ENCODE peak calls at places on chromosomes 1 and 21, in six cellular contexts. K is neuronal stem cell, S is H9, M is H1, A is IMR-90, E is trophoblast cell. B is an unnamed sample.

GRCh38 chr1:202571719-202572339 is 138.4 kb downstream of the SYT2 start:
- DNase-seq in K (no peak), S (no peak), M (no peak), A (peak), E (peak), B (peak)

GRCh38 chr1:169106095-169106920 is at the start of gene ATP1B1:
- DNase-seq in K (peak), S (peak), M (peak), A (peak), E (peak), B (peak)

GRCh38 chr21:43306911-43307676 is 119.8 kb downstream of the SIK1 start:
- DNase-seq in K (no peak), S (no peak), M (no peak), A (peak), E (peak), B (peak)

GRCh38 chr1:202266061-202266765 is 72.6 kb downstream of the LGR6 start:
- DNase-seq in K (no peak), S (peak), M (no peak), A (no peak), E (no peak), B (no peak)

GRCh38 chr21:43361127-43361492 is 65.8 kb downstream of the SIK1 start:
- DNase-seq in K (no peak), S (no peak), M (no peak), A (peak), E (peak), B (no peak)

GRCh38 chr1:241647658-241648057 is 4.4 kb upstream of the WDR64 start:
- DNase-seq in K (no peak), S (no peak), M (no peak), A (no peak), E (no peak), B (peak)

GRCh38 chr21:37463083-37463780 is 96.7 kb downstream of the DYRK1A start:
- DNase-seq in K (no peak), S (no peak), M (no peak), A (peak), E (peak), B (peak)

GRCh38 chr21:35578831-35579470 is 481.4 kb downstream of the SETD4 start:
- DNase-seq in K (no peak), S (no peak), M (no peak), A (peak), E (no peak), B (peak)

GRCh38 chr1:114178940-114179339 is 25.3 kb upstream of the SYT6 start:
- DNase-seq in K (no peak), S (no peak), M (no peak), A (no peak), E (no peak), B (no peak)

GRCh38 chr1:177928194-177928593 is 41.7 kb downstream of the SEC16B start:
- DNase-seq in K (peak), S (no peak), M (no peak), A (peak), E (no peak), B (peak)

GRCh38 chr1:230768903-230769570 is 21.8 kb downstream of the CAPN9 start:
- DNase-seq in K (no peak), S (no peak), M (no peak), A (peak), E (peak), B (peak)

GRCh38 chr1:24142546-24143431 is at the start of gene IL22RA1:
- DNase-seq in K (no peak), S (no peak), M (no peak), A (peak), E (no peak), B (peak)

GRCh38 chr1:165829888-165830287 is 2.5 kb downstream of the UCK2 start:
- DNase-seq in K (no peak), S (no peak), M (no peak), A (no peak), E (no peak), B (no peak)
- H3K9ac ChIP-seq in K (no peak), S (peak), M (peak), A (peak), E (no peak), B (peak)

DNA sequence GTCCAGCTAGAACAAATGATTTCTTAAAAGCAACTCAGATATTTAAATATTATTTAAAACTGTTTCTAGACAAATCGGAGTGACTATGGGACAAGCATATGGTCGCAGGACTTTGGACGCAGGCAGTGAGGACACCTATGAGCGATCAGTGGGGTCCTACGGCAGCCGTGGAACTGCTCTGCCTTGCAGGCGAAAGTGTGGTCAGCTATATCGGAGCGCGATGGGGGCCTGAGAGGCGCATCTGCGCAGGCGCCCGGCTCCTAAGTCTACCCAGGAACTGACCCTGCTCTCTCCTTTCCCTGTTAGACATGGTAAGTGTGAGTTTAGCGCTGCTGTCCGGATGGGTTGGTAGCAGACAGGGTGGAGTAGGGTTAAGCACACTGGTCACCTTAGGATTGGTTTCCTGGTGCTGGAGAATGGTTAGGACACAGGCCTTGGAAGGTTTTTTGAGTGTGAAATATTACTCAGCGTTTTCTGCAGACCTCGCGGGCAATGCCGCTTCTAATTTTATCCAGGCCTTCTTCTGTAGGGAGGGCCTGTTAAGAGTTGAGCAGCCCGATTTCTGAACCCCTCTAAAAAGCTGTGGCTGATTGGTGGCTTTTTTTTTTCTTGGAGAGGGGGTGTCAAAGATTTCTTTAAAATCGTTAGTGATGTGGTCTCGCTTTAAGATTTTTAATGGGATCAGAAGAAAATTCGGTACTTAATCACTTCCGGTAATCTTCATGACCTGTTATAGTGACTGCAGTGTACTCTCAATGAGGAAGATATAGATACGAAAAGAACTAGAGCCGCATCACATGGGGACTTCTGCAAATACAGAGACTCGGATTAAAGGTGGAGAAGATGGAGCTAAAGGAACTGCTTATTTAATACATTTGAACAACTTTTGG is at the start of gene RABGGTB:
- DNase-seq in K (peak), S (peak), M (peak), A (peak), E (peak), B (peak)
- H2BK5ac ChIP-seq in K (no peak), S (no peak), M (peak), A (peak), E (peak), B (peak)

GRCh38 chr1:196890668-196891067 is 2.8 kb downstream of the CFHR4 start:
- DNase-seq in K (no peak), S (no peak), M (no peak), A (no peak), E (no peak), B (no peak)
- H2AFZ ChIP-seq in K (no peak), S (no peak), M (no peak), A (no peak), E (no peak), B (no peak)

GRCh38 chr21:45590726-45591618 is 48.7 kb upstream of the SLC19A1 start:
- DNase-seq in K (no peak), S (peak), M (no peak), A (no peak), E (peak), B (peak)

GRCh38 chr21:45590246-45590725 is 48.0 kb upstream of the SLC19A1 start:
- DNase-seq in K (no peak), S (peak), M (peak), A (peak), E (peak), B (peak)

GRCh38 chr21:45592208-45592619 is 50.0 kb upstream of the SLC19A1 start:
- DNase-seq in K (no peak), S (no peak), M (no peak), A (no peak), E (peak), B (no peak)

GRCh38 chr21:45592626-45593134 is 50.4 kb upstream of the SLC19A1 start:
- DNase-seq in K (no peak), S (no peak), M (no peak), A (no peak), E (no peak), B (no peak)

DNA sequence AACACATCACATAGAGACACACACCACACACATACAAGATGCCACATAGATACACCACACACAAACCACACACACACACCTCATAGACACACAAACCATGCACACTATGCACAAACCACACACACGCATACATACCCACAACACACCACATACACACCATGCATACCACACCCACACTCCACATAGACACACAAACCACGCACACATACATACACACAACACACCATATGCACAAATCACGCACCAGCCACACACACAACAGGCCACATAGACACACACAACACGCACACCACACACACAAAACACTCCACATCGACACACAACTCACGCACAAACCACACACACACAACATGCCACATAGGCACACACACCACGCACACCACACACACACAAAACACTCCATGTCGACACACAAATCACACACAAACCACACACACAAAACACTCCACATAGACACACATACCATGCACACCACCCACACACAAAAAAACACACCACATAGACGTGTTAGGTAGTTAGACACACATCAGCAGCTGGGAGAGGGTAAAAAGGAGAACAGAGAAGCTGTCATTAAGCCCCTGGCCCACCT is 49.5 kb upstream of the SLC19A1 start:
- DNase-seq in K (no peak), S (peak), M (no peak), A (no peak), E (no peak), B (no peak)
- H3K9ac ChIP-seq in K (no peak), S (no peak), M (no peak), A (no peak), E (no peak), B (no peak)

GRCh38 chr1:147722114-147722513 is 38.3 kb downstream of the GJA5 start:
- DNase-seq in K (no peak), S (peak), M (no peak), A (no peak), E (peak), B (no peak)
- H2BK5ac ChIP-seq in K (no peak), S (no peak), M (peak), A (no peak), E (no peak), B (no peak)

GRCh38 chr1:189775343-189775742 is 702.3 kb downstream of the BRINP3 start:
- DNase-seq in K (no peak), S (no peak), M (no peak), A (peak), E (peak), B (no peak)
- H2AFZ ChIP-seq in K (peak), S (no peak), M (no peak), A (no peak), E (no peak), B (no peak)